ENCODE peak calls at places on chromosomes 3 and 15, in six cellular contexts. One of them, this sample, is unnamed. For H3K27me3 and H3K36me3, the result is how much of the 10 kb centered on the place peaks cover.

GRCh38 chr3:174873832-174874231 is 14.7 kb downstream of the NAALADL2 start:
- DNase-seq in cardiac muscle cell: no peak
- DNase-seq in thoracic aorta: no peak
- DNase-seq in left ventricle myocardium inferior: no peak
- DNase-seq in IMR-90: no peak
- DNase-seq in spleen: no peak
- DNase-seq in this sample: no peak

GRCh38 chr3:187456268-187456667 is 88.1 kb downstream of the RTP4 start:
- DNase-seq in spleen: no peak
- DNase-seq in cardiac muscle cell: peak
- DNase-seq in thoracic aorta: peak
- DNase-seq in left ventricle myocardium inferior: peak
- DNase-seq in IMR-90: no peak
- DNase-seq in this sample: peak

GRCh38 chr3:50340404-50341329 is at the start of gene RASSF1:
- DNase-seq in spleen: peak
- DNase-seq in left ventricle myocardium inferior: peak
- DNase-seq in thoracic aorta: no peak
- DNase-seq in IMR-90: no peak
- DNase-seq in cardiac muscle cell: peak
- DNase-seq in this sample: no peak

GRCh38 chr3:7421065-7421464 is 560.1 kb downstream of the GRM7 start:
- DNase-seq in left ventricle myocardium inferior: no peak
- DNase-seq in spleen: no peak
- DNase-seq in thoracic aorta: no peak
- DNase-seq in IMR-90: no peak
- DNase-seq in cardiac muscle cell: no peak
- DNase-seq in this sample: no peak

GRCh38 chr3:115552007-115552406 is 71.3 kb upstream of the GAP43 start:
- DNase-seq in spleen: no peak
- DNase-seq in thoracic aorta: no peak
- DNase-seq in IMR-90: no peak
- DNase-seq in left ventricle myocardium inferior: no peak
- DNase-seq in cardiac muscle cell: no peak
- DNase-seq in this sample: no peak

GRCh38 chr3:124767259-124767658 is 37.0 kb downstream of the UMPS start:
- DNase-seq in left ventricle myocardium inferior: no peak
- DNase-seq in IMR-90: no peak
- DNase-seq in thoracic aorta: no peak
- DNase-seq in spleen: no peak
- DNase-seq in cardiac muscle cell: no peak
- DNase-seq in this sample: no peak

GRCh38 chr3:34034840-34035239 is 236.4 kb downstream of the PDCD6IP start:
- DNase-seq in left ventricle myocardium inferior: no peak
- DNase-seq in thoracic aorta: no peak
- DNase-seq in IMR-90: no peak
- DNase-seq in spleen: no peak
- DNase-seq in cardiac muscle cell: no peak
- DNase-seq in this sample: no peak

GRCh38 chr3:52339612-52340011 is 23.5 kb downstream of the DNAH1 start:
- DNase-seq in spleen: no peak
- DNase-seq in cardiac muscle cell: peak
- DNase-seq in left ventricle myocardium inferior: no peak
- DNase-seq in thoracic aorta: no peak
- DNase-seq in IMR-90: peak
- DNase-seq in this sample: peak

GRCh38 chr3:31793040-31793439 is 188.0 kb downstream of the OSBPL10 start:
- DNase-seq in IMR-90: no peak
- DNase-seq in cardiac muscle cell: no peak
- DNase-seq in thoracic aorta: no peak
- DNase-seq in spleen: no peak
- DNase-seq in left ventricle myocardium inferior: no peak
- DNase-seq in this sample: no peak

GRCh38 chr3:113211370-113212154 is at the start of gene BOC:
- DNase-seq in spleen: no peak
- DNase-seq in IMR-90: peak
- DNase-seq in left ventricle myocardium inferior: peak
- DNase-seq in thoracic aorta: no peak
- DNase-seq in cardiac muscle cell: peak
- DNase-seq in this sample: peak

GRCh38 chr15:68314563-68314962 is 37.0 kb downstream of the FEM1B start:
- DNase-seq in spleen: peak
- DNase-seq in left ventricle myocardium inferior: no peak
- DNase-seq in cardiac muscle cell: no peak
- DNase-seq in thoracic aorta: no peak
- DNase-seq in IMR-90: peak
- DNase-seq in this sample: no peak

GRCh38 chr3:107813066-107813465 is 277.8 kb downstream of the CD47 start:
- DNase-seq in IMR-90: peak
- DNase-seq in left ventricle myocardium inferior: no peak
- DNase-seq in spleen: no peak
- DNase-seq in cardiac muscle cell: peak
- DNase-seq in thoracic aorta: no peak
- DNase-seq in this sample: no peak

GRCh38 chr15:89400121-89400996 is 65.7 kb upstream of the POLG start:
- DNase-seq in IMR-90: no peak
- DNase-seq in spleen: peak
- DNase-seq in thoracic aorta: no peak
- DNase-seq in cardiac muscle cell: no peak
- DNase-seq in left ventricle myocardium inferior: no peak
- DNase-seq in this sample: peak

GRCh38 chr15:69848551-69849231 is 249.0 kb downstream of the TLE3 start:
- DNase-seq in left ventricle myocardium inferior: no peak
- DNase-seq in cardiac muscle cell: no peak
- DNase-seq in IMR-90: no peak
- DNase-seq in spleen: no peak
- DNase-seq in thoracic aorta: no peak
- DNase-seq in this sample: peak

GRCh38 chr15:42366151-42366550 is 6.8 kb downstream of the CAPN3 start:
- DNase-seq in IMR-90: no peak
- DNase-seq in cardiac muscle cell: no peak
- DNase-seq in left ventricle myocardium inferior: no peak
- DNase-seq in thoracic aorta: no peak
- DNase-seq in spleen: no peak
- DNase-seq in this sample: no peak

GRCh38 chr3:196968233-196969000 is at the start of gene PIGZ:
- DNase-seq in spleen: peak
- DNase-seq in thoracic aorta: no peak
- DNase-seq in cardiac muscle cell: peak
- DNase-seq in IMR-90: no peak
- DNase-seq in left ventricle myocardium inferior: peak
- DNase-seq in this sample: peak

GRCh38 chr15:73564255-73564654 is 68.9 kb downstream of the NPTN start:
- DNase-seq in cardiac muscle cell: peak
- DNase-seq in IMR-90: peak
- DNase-seq in left ventricle myocardium inferior: no peak
- DNase-seq in thoracic aorta: no peak
- DNase-seq in spleen: no peak
- DNase-seq in this sample: no peak

GRCh38 chr15:101307897-101308603 is 13.0 kb upstream of the SNRPA1 start:
- DNase-seq in left ventricle myocardium inferior: no peak
- DNase-seq in IMR-90: no peak
- DNase-seq in cardiac muscle cell: no peak
- DNase-seq in thoracic aorta: no peak
- DNase-seq in spleen: peak
- DNase-seq in this sample: no peak

GRCh38 chr3:103706671-103707070 is 1271.9 kb downstream of the ZPLD1 start:
- DNase-seq in IMR-90: no peak
- DNase-seq in left ventricle myocardium inferior: no peak
- DNase-seq in thoracic aorta: no peak
- DNase-seq in cardiac muscle cell: no peak
- DNase-seq in spleen: no peak
- DNase-seq in this sample: no peak

DNA sequence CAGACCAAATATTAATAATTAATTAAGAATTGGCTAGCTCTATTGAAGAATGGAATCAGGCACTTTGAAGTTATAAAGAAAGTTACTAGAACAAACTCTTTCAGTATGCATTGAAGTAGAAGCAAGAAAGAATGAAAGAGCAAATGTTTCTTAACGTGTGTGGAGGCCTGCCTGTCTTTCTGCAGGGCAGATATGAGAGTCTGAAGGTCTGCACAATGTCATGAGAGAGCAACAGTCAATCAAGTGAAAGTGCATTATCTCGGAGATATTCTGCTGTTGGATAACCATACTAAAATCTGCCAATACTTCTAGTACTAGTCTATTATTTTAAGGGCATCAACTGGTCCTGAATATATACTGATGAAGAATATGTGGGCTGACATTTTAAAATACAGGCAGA is 1270.8 kb downstream of the ZPLD1 start:
- DNase-seq in spleen: no peak
- DNase-seq in left ventricle myocardium inferior: no peak
- DNase-seq in IMR-90: no peak
- DNase-seq in thoracic aorta: no peak
- DNase-seq in cardiac muscle cell: no peak
- DNase-seq in this sample: peak
- H3K27me3 ChIP-seq in spleen: under half
- H3K27me3 ChIP-seq in left ventricle myocardium inferior: under half
- H3K27me3 ChIP-seq in IMR-90: under half
- H3K27me3 ChIP-seq in thoracic aorta: under half
- H3K27me3 ChIP-seq in cardiac muscle cell: under half
- H3K27me3 ChIP-seq in this sample: under half

GRCh38 chr15:31455499-31455898 is 128.9 kb downstream of the KLF13 start:
- DNase-seq in thoracic aorta: no peak
- DNase-seq in cardiac muscle cell: no peak
- DNase-seq in left ventricle myocardium inferior: no peak
- DNase-seq in spleen: no peak
- DNase-seq in IMR-90: no peak
- DNase-seq in this sample: no peak
- TF ChIP-seq CTCF in thoracic aorta: no peak
- TF ChIP-seq CTCF in cardiac muscle cell: peak
- TF ChIP-seq CTCF in left ventricle myocardium inferior: no peak
- TF ChIP-seq CTCF in spleen: no peak
- TF ChIP-seq CTCF in IMR-90: no peak
- TF ChIP-seq CTCF in this sample: peak

GRCh38 chr3:11991751-11992150 is 12.4 kb upstream of the SYN2 start:
- DNase-seq in IMR-90: no peak
- DNase-seq in cardiac muscle cell: no peak
- DNase-seq in thoracic aorta: no peak
- DNase-seq in left ventricle myocardium inferior: no peak
- DNase-seq in spleen: no peak
- DNase-seq in this sample: peak

GRCh38 chr3:11995061-11995460 is 9.1 kb upstream of the SYN2 start:
- DNase-seq in thoracic aorta: no peak
- DNase-seq in left ventricle myocardium inferior: no peak
- DNase-seq in cardiac muscle cell: no peak
- DNase-seq in spleen: no peak
- DNase-seq in IMR-90: no peak
- DNase-seq in this sample: peak

GRCh38 chr3:11985866-11986265 is 18.3 kb upstream of the SYN2 start:
- DNase-seq in spleen: no peak
- DNase-seq in IMR-90: no peak
- DNase-seq in cardiac muscle cell: no peak
- DNase-seq in left ventricle myocardium inferior: no peak
- DNase-seq in thoracic aorta: no peak
- DNase-seq in this sample: no peak

GRCh38 chr3:11989383-11990050 is 14.7 kb upstream of the SYN2 start:
- DNase-seq in IMR-90: no peak
- DNase-seq in spleen: no peak
- DNase-seq in thoracic aorta: no peak
- DNase-seq in left ventricle myocardium inferior: no peak
- DNase-seq in cardiac muscle cell: no peak
- DNase-seq in this sample: no peak
- H3K36me3 ChIP-seq in IMR-90: under half
- H3K36me3 ChIP-seq in spleen: under half
- H3K36me3 ChIP-seq in thoracic aorta: under half
- H3K36me3 ChIP-seq in left ventricle myocardium inferior: under half
- H3K36me3 ChIP-seq in cardiac muscle cell: under half
- H3K36me3 ChIP-seq in this sample: under half

GRCh38 chr3:123320224-123320623 is 118.5 kb downstream of the SEC22A start:
- DNase-seq in IMR-90: no peak
- DNase-seq in thoracic aorta: no peak
- DNase-seq in left ventricle myocardium inferior: no peak
- DNase-seq in cardiac muscle cell: no peak
- DNase-seq in spleen: peak
- DNase-seq in this sample: no peak

GRCh38 chr3:123321806-123322205 is 120.1 kb downstream of the SEC22A start:
- DNase-seq in spleen: peak
- DNase-seq in thoracic aorta: no peak
- DNase-seq in left ventricle myocardium inferior: no peak
- DNase-seq in IMR-90: no peak
- DNase-seq in cardiac muscle cell: no peak
- DNase-seq in this sample: no peak

GRCh38 chr3:123323781-123324180 is 122.0 kb downstream of the SEC22A start:
- DNase-seq in spleen: peak
- DNase-seq in cardiac muscle cell: no peak
- DNase-seq in thoracic aorta: no peak
- DNase-seq in left ventricle myocardium inferior: no peak
- DNase-seq in IMR-90: no peak
- DNase-seq in this sample: no peak

GRCh38 chr3:123324880-123325765 is 123.4 kb downstream of the SEC22A start:
- DNase-seq in left ventricle myocardium inferior: peak
- DNase-seq in IMR-90: no peak
- DNase-seq in cardiac muscle cell: no peak
- DNase-seq in spleen: peak
- DNase-seq in thoracic aorta: no peak
- DNase-seq in this sample: no peak

DNA sequence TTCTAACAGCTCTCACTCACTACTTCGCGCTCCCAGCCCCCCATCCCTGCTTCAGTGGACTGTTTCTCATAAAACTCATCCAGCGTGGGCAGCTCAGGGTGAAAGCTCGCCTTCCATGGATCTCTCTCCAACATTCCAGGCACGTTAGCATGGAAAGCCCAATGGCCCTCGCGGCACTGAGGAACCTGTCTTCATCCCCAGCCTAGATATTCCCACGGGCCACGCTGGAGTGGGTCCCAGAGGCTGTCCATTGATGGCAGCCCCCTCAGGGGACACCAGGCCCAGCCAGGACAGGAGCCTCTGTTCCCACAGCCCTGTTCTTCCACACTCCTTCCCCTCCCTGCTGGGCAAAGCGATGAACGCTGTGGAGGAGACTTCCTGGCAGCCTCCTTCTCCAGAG is 121.1 kb downstream of the SEC22A start:
- DNase-seq in spleen: peak
- DNase-seq in cardiac muscle cell: no peak
- DNase-seq in thoracic aorta: no peak
- DNase-seq in IMR-90: no peak
- DNase-seq in left ventricle myocardium inferior: no peak
- DNase-seq in this sample: no peak
- H3K27me3 ChIP-seq in spleen: under half
- H3K27me3 ChIP-seq in cardiac muscle cell: under half
- H3K27me3 ChIP-seq in thoracic aorta: under half
- H3K27me3 ChIP-seq in IMR-90: half or more
- H3K27me3 ChIP-seq in left ventricle myocardium inferior: under half
- H3K27me3 ChIP-seq in this sample: under half

This sample was measured in BE2C.